ENCODE peak calls at places on chromosomes 13 and 19, in seven cellular contexts. A is mammary epithelial cell, W is body of pancreas, K is coronary artery, G is PC-3, U is AG10803, Z is osteoblast. T is an unnamed sample.

GRCh38 chr19:19385900-19386339 is 19.6 kb upstream of the GATAD2A start:
- DNase-seq in A (no peak), W (no peak), K (no peak), G (no peak), U (no peak), Z (no peak), T (no peak)

GRCh38 chr13:33678906-33679657 is 138.9 kb upstream of the RFC3 start:
- DNase-seq in A (peak), W (peak), K (no peak), G (peak), U (peak), Z (no peak), T (peak)

GRCh38 chr13:27006519-27007161 is 165.0 kb downstream of the USP12 start:
- DNase-seq in A (peak), W (peak), K (peak), G (peak), U (peak), Z (peak), T (peak)

GRCh38 chr13:43769552-43769951 is 17.2 kb downstream of the ENOX1 start:
- DNase-seq in A (no peak), W (no peak), K (no peak), G (no peak), U (no peak), Z (no peak), T (no peak)

GRCh38 chr13:101655435-101655834 is 203.0 kb downstream of the ITGBL1 start:
- DNase-seq in A (no peak), W (no peak), K (no peak), G (no peak), U (no peak), Z (no peak), T (no peak)

GRCh38 chr13:64078025-64078424 is 2662.4 kb upstream of the PCDH20 start:
- DNase-seq in A (no peak), W (no peak), K (no peak), G (no peak), U (no peak), Z (no peak), T (no peak)

GRCh38 chr19:10006335-10006708 is 4.0 kb downstream of the COL5A3 start:
- DNase-seq in A (no peak), W (peak), K (no peak), G (no peak), U (peak), Z (peak), T (peak)

GRCh38 chr19:48354332-48354992 is 9.3 kb downstream of the TMEM143 start:
- DNase-seq in A (no peak), W (peak), K (no peak), G (peak), U (no peak), Z (no peak), T (no peak)

GRCh38 chr13:76948139-76948538 is at the start of gene ACOD1:
- DNase-seq in A (no peak), W (no peak), K (no peak), G (peak), U (no peak), Z (no peak), T (peak)

GRCh38 chr13:44976949-44977583 is 12.2 kb downstream of the NUFIP1 start:
- DNase-seq in A (no peak), W (peak), K (no peak), G (no peak), U (no peak), Z (no peak), T (no peak)

GRCh38 chr13:87129602-87130300 is 541.4 kb upstream of the SLITRK5 start:
- DNase-seq in A (peak), W (no peak), K (no peak), G (peak), U (no peak), Z (no peak), T (peak)

GRCh38 chr13:75356426-75356825 is 125.5 kb downstream of the TBC1D4 start:
- DNase-seq in A (no peak), W (no peak), K (no peak), G (no peak), U (no peak), Z (no peak), T (no peak)

GRCh38 chr13:45765464-45765863 is 63.3 kb downstream of the CBY2 start:
- DNase-seq in A (no peak), W (no peak), K (no peak), G (no peak), U (no peak), Z (no peak), T (no peak)

GRCh38 chr13:42076309-42076713 is 27.9 kb downstream of the DGKH start:
- DNase-seq in A (no peak), W (no peak), K (no peak), G (no peak), U (peak), Z (no peak), T (no peak)

GRCh38 chr19:4589579-4590410 is 30.3 kb upstream of the SEMA6B start:
- DNase-seq in A (no peak), W (no peak), K (no peak), G (peak), U (no peak), Z (peak), T (no peak)
- TF ChIP-seq CTCF in A (peak), W (no peak), K (no peak), G (peak), U (peak), Z (peak), T (peak)

GRCh38 chr19:2273356-2274184 is 8.4 kb downstream of the PEAK3 start:
- DNase-seq in A (peak), W (peak), K (peak), G (peak), U (peak), Z (peak), T (peak)
- H3K4me3 ChIP-seq in A (peak), W (no peak), K (peak), G (peak), U (peak), Z (peak), T (peak)

GRCh38 chr19:49530708-49531107 is 2.9 kb downstream of the RCN3 start:
- DNase-seq in A (no peak), W (no peak), K (no peak), G (no peak), U (no peak), Z (peak), T (no peak)

GRCh38 chr19:49538643-49539042 is 10.8 kb downstream of the RCN3 start:
- DNase-seq in A (no peak), W (no peak), K (no peak), G (no peak), U (no peak), Z (no peak), T (no peak)

GRCh38 chr19:49534632-49535385 is 7.0 kb downstream of the RCN3 start:
- DNase-seq in A (no peak), W (no peak), K (no peak), G (no peak), U (no peak), Z (peak), T (no peak)

GRCh38 chr19:49536921-49537462 is 9.2 kb downstream of the RCN3 start:
- DNase-seq in A (no peak), W (no peak), K (no peak), G (no peak), U (no peak), Z (no peak), T (no peak)

DNA sequence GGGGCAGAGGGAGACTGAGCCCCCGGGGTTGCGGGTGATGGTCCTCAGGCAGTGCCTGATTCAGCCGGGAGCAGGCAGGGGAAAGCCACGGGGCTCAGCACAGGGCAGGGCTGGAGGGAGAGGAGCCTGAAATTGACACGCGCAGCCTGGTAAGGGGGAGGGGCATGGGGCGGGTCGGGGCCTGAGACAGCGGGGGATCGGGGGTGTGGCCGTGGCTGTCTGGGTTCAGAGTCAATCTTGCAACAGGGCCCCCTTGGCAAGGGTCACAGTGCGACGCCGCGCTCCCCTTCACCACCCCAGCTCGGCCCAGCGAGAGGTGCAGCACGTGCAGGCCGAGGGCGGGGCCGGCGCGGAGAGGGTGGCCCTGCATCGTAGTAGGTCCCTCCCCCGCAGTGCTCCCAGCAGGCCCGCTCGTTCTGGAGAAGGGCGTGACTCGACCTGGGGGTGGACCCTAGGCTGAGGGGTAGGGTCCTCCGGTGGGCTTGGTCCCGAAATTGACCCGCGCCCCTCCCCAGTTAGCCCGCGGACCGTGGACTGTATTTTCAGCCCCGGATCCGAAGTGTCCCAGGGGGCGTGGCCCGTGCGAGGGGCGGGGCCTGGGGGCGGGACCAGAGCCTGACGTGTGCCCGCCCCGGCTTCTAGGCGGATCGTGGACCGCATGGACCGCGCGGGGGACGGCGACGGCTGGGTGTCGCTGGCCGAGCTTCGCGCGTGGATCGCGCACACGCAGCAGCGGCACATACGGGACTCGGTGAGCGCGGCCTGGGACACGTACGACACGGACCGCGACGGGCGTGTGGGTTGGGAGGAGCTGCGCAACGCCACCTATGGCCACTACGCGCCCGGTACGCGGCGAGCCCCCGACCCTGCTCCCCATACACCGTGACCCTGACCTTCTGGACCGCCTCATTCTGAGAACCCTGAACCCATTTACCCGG is 6.0 kb downstream of the RCN3 start:
- DNase-seq in A (peak), W (peak), K (no peak), G (peak), U (peak), Z (peak), T (peak)
- TF ChIP-seq CTCF in A (peak), W (peak), K (no peak), G (peak), U (no peak), Z (no peak), T (no peak)

GRCh38 chr19:1511989-1512338 is 855 bp downstream of the ADAMTSL5 start:
- DNase-seq in A (no peak), W (no peak), K (no peak), G (no peak), U (no peak), Z (peak), T (no peak)
- H3K4me3 ChIP-seq in A (peak), W (no peak), K (no peak), G (no peak), U (no peak), Z (no peak), T (no peak)

DNA sequence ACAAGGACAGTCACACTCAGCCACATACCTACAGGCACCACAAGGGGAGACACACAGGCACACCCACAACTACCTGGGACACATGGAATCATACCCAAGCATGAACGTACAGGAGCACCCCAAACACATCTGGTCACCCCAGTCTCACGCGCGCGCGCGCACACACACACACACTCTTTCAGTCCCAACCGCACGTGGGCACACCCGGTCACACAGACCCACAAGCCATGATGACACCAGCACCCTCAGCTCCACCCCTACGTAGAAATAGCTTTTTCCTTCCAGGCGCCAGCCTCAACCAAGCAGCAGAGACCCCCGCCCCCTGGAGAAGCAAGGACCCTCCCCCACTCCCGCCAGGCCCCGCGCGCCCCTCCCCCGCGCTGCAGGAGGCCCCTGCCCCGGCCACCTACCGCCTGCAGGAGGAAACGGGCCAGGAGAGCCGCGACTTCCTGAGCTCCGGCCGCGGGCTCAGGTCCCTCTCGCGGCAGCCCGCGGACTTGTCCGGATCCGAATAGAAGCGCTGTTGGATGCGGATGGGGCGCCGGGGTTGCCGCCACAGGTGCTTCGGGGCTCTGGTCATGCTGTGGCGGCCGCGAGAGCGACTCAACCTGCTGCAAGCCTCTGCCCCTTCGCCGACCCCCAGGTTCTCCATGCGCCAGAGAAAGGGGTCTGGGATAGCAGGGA is 6.4 kb upstream of the PDE4C start:
- DNase-seq in A (no peak), W (no peak), K (no peak), G (no peak), U (no peak), Z (peak), T (no peak)
- TF ChIP-seq CTCF in A (peak), W (no peak), K (no peak), G (no peak), U (no peak), Z (no peak), T (no peak)

GRCh38 chr19:45404557-45405434 is at the start of gene PPP1R13L:
- DNase-seq in A (peak), W (peak), K (peak), G (peak), U (peak), Z (peak), T (peak)
- H3K4me3 ChIP-seq in A (peak), W (peak), K (peak), G (peak), U (peak), Z (peak), T (peak)